ENCODE peak calls at places on chromosomes 13 and 19, in five cellular contexts. One of them, this sample, is unnamed.

GRCh38 chr13:75704942-75705320 is 68.8 kb downstream of the LMO7 start:
- DNase-seq in KBM-7: no peak
- DNase-seq in GM23338: peak
- DNase-seq in stimulated activated CD4-positive, alpha-beta T cell treated with anti-CD3 and anti-CD28 coated beads, Interleukin-4, amount 100 ng/mL, for 1 hour: no peak
- DNase-seq in Panc1: no peak
- DNase-seq in this sample: peak

GRCh38 chr19:12163841-12164240 is 945 bp downstream of the ZNF136 start:
- DNase-seq in KBM-7: peak
- DNase-seq in GM23338: peak
- DNase-seq in stimulated activated CD4-positive, alpha-beta T cell treated with anti-CD3 and anti-CD28 coated beads, Interleukin-4, amount 100 ng/mL, for 1 hour: no peak
- DNase-seq in Panc1: no peak
- DNase-seq in this sample: no peak

GRCh38 chr13:112818698-112819045 is 128.8 kb downstream of the ATP11A start:
- DNase-seq in KBM-7: no peak
- DNase-seq in GM23338: no peak
- DNase-seq in stimulated activated CD4-positive, alpha-beta T cell treated with anti-CD3 and anti-CD28 coated beads, Interleukin-4, amount 100 ng/mL, for 1 hour: no peak
- DNase-seq in Panc1: no peak
- DNase-seq in this sample: no peak

GRCh38 chr19:44890366-44891015 is 563 bp upstream of the TOMM40 start:
- DNase-seq in KBM-7: peak
- DNase-seq in GM23338: peak
- DNase-seq in stimulated activated CD4-positive, alpha-beta T cell treated with anti-CD3 and anti-CD28 coated beads, Interleukin-4, amount 100 ng/mL, for 1 hour: peak
- DNase-seq in Panc1: peak
- DNase-seq in this sample: peak

GRCh38 chr19:12293771-12294307 is 844 bp downstream of the ZNF44 start:
- DNase-seq in KBM-7: peak
- DNase-seq in GM23338: peak
- DNase-seq in stimulated activated CD4-positive, alpha-beta T cell treated with anti-CD3 and anti-CD28 coated beads, Interleukin-4, amount 100 ng/mL, for 1 hour: peak
- DNase-seq in Panc1: no peak
- DNase-seq in this sample: peak

GRCh38 chr13:47463726-47464125 is 537.3 kb downstream of the SUCLA2 start:
- DNase-seq in KBM-7: no peak
- DNase-seq in GM23338: peak
- DNase-seq in stimulated activated CD4-positive, alpha-beta T cell treated with anti-CD3 and anti-CD28 coated beads, Interleukin-4, amount 100 ng/mL, for 1 hour: no peak
- DNase-seq in Panc1: no peak
- DNase-seq in this sample: no peak

GRCh38 chr13:35228536-35228935 is 248.0 kb downstream of the MAB21L1 start:
- DNase-seq in KBM-7: no peak
- DNase-seq in GM23338: no peak
- DNase-seq in stimulated activated CD4-positive, alpha-beta T cell treated with anti-CD3 and anti-CD28 coated beads, Interleukin-4, amount 100 ng/mL, for 1 hour: no peak
- DNase-seq in Panc1: no peak
- DNase-seq in this sample: no peak

GRCh38 chr19:38090561-38090960 is 133.5 kb downstream of the DPF1 start:
- DNase-seq in KBM-7: no peak
- DNase-seq in GM23338: no peak
- DNase-seq in stimulated activated CD4-positive, alpha-beta T cell treated with anti-CD3 and anti-CD28 coated beads, Interleukin-4, amount 100 ng/mL, for 1 hour: no peak
- DNase-seq in Panc1: no peak
- DNase-seq in this sample: no peak

GRCh38 chr13:77928909-77929308 is 10.3 kb upstream of the EDNRB start:
- DNase-seq in KBM-7: no peak
- DNase-seq in GM23338: no peak
- DNase-seq in stimulated activated CD4-positive, alpha-beta T cell treated with anti-CD3 and anti-CD28 coated beads, Interleukin-4, amount 100 ng/mL, for 1 hour: no peak
- DNase-seq in Panc1: peak
- DNase-seq in this sample: no peak

GRCh38 chr13:99495478-99496321 is 5.6 kb upstream of the TM9SF2 start:
- DNase-seq in KBM-7: no peak
- DNase-seq in GM23338: no peak
- DNase-seq in stimulated activated CD4-positive, alpha-beta T cell treated with anti-CD3 and anti-CD28 coated beads, Interleukin-4, amount 100 ng/mL, for 1 hour: no peak
- DNase-seq in Panc1: no peak
- DNase-seq in this sample: no peak

GRCh38 chr13:41199526-41199925 is 5.2 kb upstream of the KBTBD7 start:
- DNase-seq in KBM-7: peak
- DNase-seq in GM23338: no peak
- DNase-seq in stimulated activated CD4-positive, alpha-beta T cell treated with anti-CD3 and anti-CD28 coated beads, Interleukin-4, amount 100 ng/mL, for 1 hour: no peak
- DNase-seq in Panc1: no peak
- DNase-seq in this sample: no peak

GRCh38 chr19:46454244-46454643 is 17.1 kb downstream of the PNMA8A start:
- DNase-seq in KBM-7: no peak
- DNase-seq in GM23338: no peak
- DNase-seq in stimulated activated CD4-positive, alpha-beta T cell treated with anti-CD3 and anti-CD28 coated beads, Interleukin-4, amount 100 ng/mL, for 1 hour: no peak
- DNase-seq in Panc1: no peak
- DNase-seq in this sample: no peak

GRCh38 chr13:91142572-91142971 is 204.9 kb upstream of the MIR17HG start:
- DNase-seq in KBM-7: no peak
- DNase-seq in GM23338: no peak
- DNase-seq in stimulated activated CD4-positive, alpha-beta T cell treated with anti-CD3 and anti-CD28 coated beads, Interleukin-4, amount 100 ng/mL, for 1 hour: no peak
- DNase-seq in Panc1: no peak
- DNase-seq in this sample: no peak

GRCh38 chr13:36453518-36453917 is 21.2 kb downstream of the CCNA1 start:
- DNase-seq in KBM-7: peak
- DNase-seq in GM23338: peak
- DNase-seq in stimulated activated CD4-positive, alpha-beta T cell treated with anti-CD3 and anti-CD28 coated beads, Interleukin-4, amount 100 ng/mL, for 1 hour: no peak
- DNase-seq in Panc1: no peak
- DNase-seq in this sample: no peak

GRCh38 chr13:113002891-113003290 is 33.9 kb downstream of the MCF2L start:
- DNase-seq in KBM-7: no peak
- DNase-seq in GM23338: no peak
- DNase-seq in stimulated activated CD4-positive, alpha-beta T cell treated with anti-CD3 and anti-CD28 coated beads, Interleukin-4, amount 100 ng/mL, for 1 hour: no peak
- DNase-seq in Panc1: no peak
- DNase-seq in this sample: no peak

GRCh38 chr19:48698046-48698445 is 2.3 kb downstream of the FUT2 start:
- DNase-seq in KBM-7: peak
- DNase-seq in GM23338: no peak
- DNase-seq in stimulated activated CD4-positive, alpha-beta T cell treated with anti-CD3 and anti-CD28 coated beads, Interleukin-4, amount 100 ng/mL, for 1 hour: no peak
- DNase-seq in Panc1: no peak
- DNase-seq in this sample: peak

GRCh38 chr19:35670686-35671085 is 4.4 kb downstream of the UPK1A start:
- DNase-seq in KBM-7: no peak
- DNase-seq in GM23338: no peak
- DNase-seq in stimulated activated CD4-positive, alpha-beta T cell treated with anti-CD3 and anti-CD28 coated beads, Interleukin-4, amount 100 ng/mL, for 1 hour: no peak
- DNase-seq in Panc1: no peak
- DNase-seq in this sample: no peak

GRCh38 chr13:83880275-83881027 is 1.8 kb downstream of the SLITRK1 start:
- DNase-seq in KBM-7: no peak
- DNase-seq in GM23338: peak
- DNase-seq in stimulated activated CD4-positive, alpha-beta T cell treated with anti-CD3 and anti-CD28 coated beads, Interleukin-4, amount 100 ng/mL, for 1 hour: no peak
- DNase-seq in Panc1: no peak
- DNase-seq in this sample: no peak

GRCh38 chr19:44600466-44600865 is 12.9 kb upstream of the IGSF23 start:
- DNase-seq in KBM-7: no peak
- DNase-seq in GM23338: no peak
- DNase-seq in stimulated activated CD4-positive, alpha-beta T cell treated with anti-CD3 and anti-CD28 coated beads, Interleukin-4, amount 100 ng/mL, for 1 hour: no peak
- DNase-seq in Panc1: no peak
- DNase-seq in this sample: no peak

GRCh38 chr13:74090397-74090796 is 43.8 kb downstream of the KLF12 start:
- DNase-seq in KBM-7: no peak
- DNase-seq in GM23338: no peak
- DNase-seq in stimulated activated CD4-positive, alpha-beta T cell treated with anti-CD3 and anti-CD28 coated beads, Interleukin-4, amount 100 ng/mL, for 1 hour: no peak
- DNase-seq in Panc1: no peak
- DNase-seq in this sample: no peak

GRCh38 chr13:101152184-101152583 is 264.1 kb downstream of the NALCN start:
- DNase-seq in KBM-7: no peak
- DNase-seq in GM23338: no peak
- DNase-seq in stimulated activated CD4-positive, alpha-beta T cell treated with anti-CD3 and anti-CD28 coated beads, Interleukin-4, amount 100 ng/mL, for 1 hour: no peak
- DNase-seq in Panc1: no peak
- DNase-seq in this sample: no peak

GRCh38 chr19:34888091-34888490 is 38.6 kb upstream of the ZNF30 start:
- DNase-seq in KBM-7: no peak
- DNase-seq in GM23338: peak
- DNase-seq in stimulated activated CD4-positive, alpha-beta T cell treated with anti-CD3 and anti-CD28 coated beads, Interleukin-4, amount 100 ng/mL, for 1 hour: no peak
- DNase-seq in Panc1: no peak
- DNase-seq in this sample: no peak

GRCh38 chr19:56727731-56728130 is 56.2 kb upstream of the ZNF835 start:
- DNase-seq in KBM-7: no peak
- DNase-seq in GM23338: no peak
- DNase-seq in stimulated activated CD4-positive, alpha-beta T cell treated with anti-CD3 and anti-CD28 coated beads, Interleukin-4, amount 100 ng/mL, for 1 hour: no peak
- DNase-seq in Panc1: no peak
- DNase-seq in this sample: no peak

GRCh38 chr13:66347718-66348117 is 882.4 kb downstream of the PCDH9 start:
- DNase-seq in KBM-7: no peak
- DNase-seq in GM23338: no peak
- DNase-seq in stimulated activated CD4-positive, alpha-beta T cell treated with anti-CD3 and anti-CD28 coated beads, Interleukin-4, amount 100 ng/mL, for 1 hour: no peak
- DNase-seq in Panc1: no peak
- DNase-seq in this sample: no peak

GRCh38 chr19:23516266-23516665 is 121.0 kb upstream of the ZNF91 start:
- DNase-seq in KBM-7: no peak
- DNase-seq in GM23338: no peak
- DNase-seq in stimulated activated CD4-positive, alpha-beta T cell treated with anti-CD3 and anti-CD28 coated beads, Interleukin-4, amount 100 ng/mL, for 1 hour: no peak
- DNase-seq in Panc1: no peak
- DNase-seq in this sample: no peak

GRCh38 chr13:106095919-106096318 is 439.5 kb downstream of the EFNB2 start:
- DNase-seq in KBM-7: no peak
- DNase-seq in GM23338: no peak
- DNase-seq in stimulated activated CD4-positive, alpha-beta T cell treated with anti-CD3 and anti-CD28 coated beads, Interleukin-4, amount 100 ng/mL, for 1 hour: no peak
- DNase-seq in Panc1: no peak
- DNase-seq in this sample: peak